ENCODE peak calls at places on chromosomes 4 and X, in seven cellular contexts. U, Q, V, W, C, K and X are unnamed samples.

GRCh38 chr4:73131281-73131680 is 61.8 kb upstream of the COX18 start:
- DNase-seq in U (no peak), Q (no peak), V (no peak), W (no peak), C (no peak), K (no peak), X (no peak)

GRCh38 chr4:137131201-137131600 is 401.1 kb downstream of the PCDH18 start:
- DNase-seq in U (no peak), Q (no peak), V (no peak), W (no peak), C (no peak), K (no peak), X (no peak)

GRCh38 chr4:79652232-79652631 is 244.2 kb upstream of the GK2 start:
- DNase-seq in U (no peak), Q (no peak), V (no peak), W (no peak), C (no peak), K (no peak), X (no peak)

GRCh38 chrX:136192135-136192534 is 44.8 kb downstream of the FHL1 start:
- DNase-seq in U (no peak), Q (no peak), V (no peak), W (no peak), C (no peak), K (no peak), X (no peak)

GRCh38 chr4:163215896-163216295 is 49.2 kb upstream of the NAF1 start:
- DNase-seq in U (no peak), Q (no peak), V (no peak), W (no peak), C (no peak), K (no peak), X (no peak)

GRCh38 chrX:116111934-116112595 is 58.5 kb upstream of the AGTR2 start:
- DNase-seq in U (no peak), Q (no peak), V (no peak), W (no peak), C (no peak), K (no peak), X (no peak)

GRCh38 chr4:81503586-81503985 is 31.9 kb upstream of the RASGEF1B start:
- DNase-seq in U (no peak), Q (no peak), V (no peak), W (no peak), C (no peak), K (no peak), X (no peak)

GRCh38 chr4:145545538-145546224 is 64.0 kb downstream of the SMAD1 start:
- DNase-seq in U (no peak), Q (no peak), V (no peak), W (no peak), C (no peak), K (no peak), X (no peak)

GRCh38 chrX:19549838-19550237 is 34.5 kb upstream of the MAP3K15 start:
- DNase-seq in U (no peak), Q (no peak), V (no peak), W (no peak), C (no peak), K (no peak), X (no peak)

GRCh38 chr4:37682701-37683401 is 3.3 kb downstream of the RELL1 start:
- DNase-seq in U (no peak), Q (no peak), V (no peak), W (no peak), C (no peak), K (no peak), X (no peak)

GRCh38 chr4:55248756-55249155 is 97.3 kb upstream of the SRD5A3 start:
- DNase-seq in U (no peak), Q (no peak), V (no peak), W (no peak), C (no peak), K (no peak), X (no peak)

GRCh38 chrX:74924449-74925209 is 623 bp downstream of the NEXMIF start:
- DNase-seq in U (peak; percentile 20), Q (peak; percentile 11), V (peak; percentile 33), W (peak; percentile 18), C (no peak), K (no peak), X (no peak)

GRCh38 chr4:110514889-110515479 is 39.0 kb downstream of the ENPEP start:
- DNase-seq in U (no peak), Q (peak; percentile 41), V (no peak), W (no peak), C (no peak), K (peak; percentile 38), X (peak; percentile 18)

GRCh38 chr4:125316781-125317525 is 2.2 kb downstream of the FAT4 start:
- DNase-seq in U (peak; percentile 19), Q (peak; percentile 1), V (peak; percentile 45), W (no peak), C (no peak), K (no peak), X (no peak)

GRCh38 chr4:57876934-57877554 is 766.9 kb upstream of the IGFBP7 start:
- DNase-seq in U (no peak), Q (no peak), V (no peak), W (no peak), C (no peak), K (no peak), X (no peak)